ENCODE peak calls at places on chromosomes 16 and 17, in eight cellular contexts. One of them, this sample, is unnamed.

GRCh38 chr17:42577140-42577531 is 393 bp downstream of the PSMC3IP start:
- DNase-seq in GM23248: no peak
- DNase-seq in retinal pigment epithelial cell: no peak
- DNase-seq in heart right ventricle: no peak
- DNase-seq in mammary epithelial cell: no peak
- DNase-seq in brain microvascular endothelial cell: no peak
- DNase-seq in ovary: no peak
- DNase-seq in A673: no peak
- DNase-seq in this sample: no peak

GRCh38 chr17:70394430-70394829 is 225.1 kb downstream of the KCNJ2 start:
- DNase-seq in GM23248: no peak
- DNase-seq in retinal pigment epithelial cell: no peak
- DNase-seq in heart right ventricle: no peak
- DNase-seq in mammary epithelial cell: no peak
- DNase-seq in brain microvascular endothelial cell: no peak
- DNase-seq in ovary: no peak
- DNase-seq in A673: peak; percentile 2
- DNase-seq in this sample: no peak

GRCh38 chr16:81003610-81004460 is 2.9 kb downstream of the CMC2 start:
- DNase-seq in GM23248: peak; percentile 78
- DNase-seq in retinal pigment epithelial cell: no peak
- DNase-seq in heart right ventricle: no peak
- DNase-seq in mammary epithelial cell: peak; percentile 3
- DNase-seq in brain microvascular endothelial cell: no peak
- DNase-seq in ovary: no peak
- DNase-seq in A673: no peak
- DNase-seq in this sample: no peak

GRCh38 chr17:39668141-39668924 is at the start of gene PNMT:
- DNase-seq in GM23248: peak; percentile 79
- DNase-seq in retinal pigment epithelial cell: no peak
- DNase-seq in heart right ventricle: peak; percentile 68
- DNase-seq in mammary epithelial cell: peak; percentile 19
- DNase-seq in brain microvascular endothelial cell: peak; percentile 9
- DNase-seq in ovary: peak; percentile 81
- DNase-seq in A673: peak; percentile 52
- DNase-seq in this sample: no peak

GRCh38 chr16:13896543-13897182 is 23.3 kb upstream of the ERCC4 start:
- DNase-seq in GM23248: no peak
- DNase-seq in retinal pigment epithelial cell: no peak
- DNase-seq in heart right ventricle: no peak
- DNase-seq in mammary epithelial cell: no peak
- DNase-seq in brain microvascular endothelial cell: no peak
- DNase-seq in ovary: no peak
- DNase-seq in A673: peak; percentile 34
- DNase-seq in this sample: no peak

GRCh38 chr16:85514601-85515318 is 98.4 kb upstream of the GSE1 start:
- DNase-seq in GM23248: peak; percentile 95
- DNase-seq in retinal pigment epithelial cell: peak; percentile 54
- DNase-seq in heart right ventricle: peak; percentile 70
- DNase-seq in mammary epithelial cell: peak; percentile 85
- DNase-seq in brain microvascular endothelial cell: peak; percentile 73
- DNase-seq in ovary: peak; percentile 79
- DNase-seq in A673: peak; percentile 88
- DNase-seq in this sample: peak; percentile 86

GRCh38 chr16:87216824-87217205 is 100.4 kb downstream of the C16orf95 start:
- DNase-seq in GM23248: no peak
- DNase-seq in retinal pigment epithelial cell: no peak
- DNase-seq in heart right ventricle: no peak
- DNase-seq in mammary epithelial cell: no peak
- DNase-seq in brain microvascular endothelial cell: peak; percentile 43
- DNase-seq in ovary: no peak
- DNase-seq in A673: no peak
- DNase-seq in this sample: no peak

GRCh38 chr16:2280461-2280860 is 12.5 kb upstream of the RNPS1 start:
- DNase-seq in GM23248: no peak
- DNase-seq in retinal pigment epithelial cell: no peak
- DNase-seq in heart right ventricle: no peak
- DNase-seq in mammary epithelial cell: no peak
- DNase-seq in brain microvascular endothelial cell: no peak
- DNase-seq in ovary: no peak
- DNase-seq in A673: no peak
- DNase-seq in this sample: no peak

GRCh38 chr17:5702951-5703510 is 118.7 kb upstream of the NLRP1 start:
- DNase-seq in GM23248: no peak
- DNase-seq in retinal pigment epithelial cell: no peak
- DNase-seq in heart right ventricle: no peak
- DNase-seq in mammary epithelial cell: no peak
- DNase-seq in brain microvascular endothelial cell: no peak
- DNase-seq in ovary: no peak
- DNase-seq in A673: no peak
- DNase-seq in this sample: no peak

GRCh38 chr17:47227862-47228261 is 18.7 kb downstream of the MYL4 start:
- DNase-seq in GM23248: no peak
- DNase-seq in retinal pigment epithelial cell: no peak
- DNase-seq in heart right ventricle: no peak
- DNase-seq in mammary epithelial cell: no peak
- DNase-seq in brain microvascular endothelial cell: no peak
- DNase-seq in ovary: no peak
- DNase-seq in A673: no peak
- DNase-seq in this sample: no peak

GRCh38 chr17:77944390-77945222 is 13.9 kb upstream of the TNRC6C start:
- DNase-seq in GM23248: peak; percentile 8
- DNase-seq in retinal pigment epithelial cell: no peak
- DNase-seq in heart right ventricle: no peak
- DNase-seq in mammary epithelial cell: no peak
- DNase-seq in brain microvascular endothelial cell: no peak
- DNase-seq in ovary: no peak
- DNase-seq in A673: no peak
- DNase-seq in this sample: no peak

GRCh38 chr17:2331303-2331702 is 5.0 kb downstream of the TSR1 start:
- DNase-seq in GM23248: no peak
- DNase-seq in retinal pigment epithelial cell: no peak
- DNase-seq in heart right ventricle: no peak
- DNase-seq in mammary epithelial cell: no peak
- DNase-seq in brain microvascular endothelial cell: no peak
- DNase-seq in ovary: no peak
- DNase-seq in A673: no peak
- DNase-seq in this sample: no peak

GRCh38 chr16:57043248-57043647 is 49.1 kb upstream of the CPNE2 start:
- DNase-seq in GM23248: no peak
- DNase-seq in retinal pigment epithelial cell: no peak
- DNase-seq in heart right ventricle: no peak
- DNase-seq in mammary epithelial cell: no peak
- DNase-seq in brain microvascular endothelial cell: no peak
- DNase-seq in ovary: no peak
- DNase-seq in A673: no peak
- DNase-seq in this sample: no peak
- H3K4me3 ChIP-seq in GM23248: no peak overlapping the region
- H3K4me3 ChIP-seq in retinal pigment epithelial cell: no peak overlapping the region
- H3K4me3 ChIP-seq in heart right ventricle: no peak overlapping the region
- H3K4me3 ChIP-seq in mammary epithelial cell: no peak overlapping the region
- H3K4me3 ChIP-seq in brain microvascular endothelial cell: no peak overlapping the region
- H3K4me3 ChIP-seq in ovary: no peak overlapping the region
- H3K4me3 ChIP-seq in A673: no peak overlapping the region
- H3K4me3 ChIP-seq in this sample: no peak overlapping the region

DNA sequence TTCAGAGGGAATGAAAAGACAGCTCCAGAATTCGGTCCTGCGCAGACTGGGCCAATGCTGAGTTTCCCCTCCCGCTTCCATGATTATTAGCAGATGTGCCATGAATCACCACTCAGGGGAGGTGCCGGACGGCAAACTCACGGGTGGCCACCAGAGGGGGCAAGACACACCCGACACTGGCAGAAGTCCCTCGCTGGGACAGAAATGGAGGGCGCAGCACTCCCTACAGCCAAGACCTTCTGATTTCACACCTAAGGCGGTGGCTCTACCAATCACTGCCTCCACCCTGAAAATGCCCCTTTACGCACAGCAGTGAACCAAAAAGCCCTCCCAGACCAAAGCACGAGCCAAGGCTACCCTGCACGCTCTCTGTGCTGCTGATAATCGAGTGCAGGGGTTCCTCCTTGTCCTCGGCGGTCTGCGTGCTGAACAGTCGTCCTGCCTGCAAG is 26.8 kb downstream of the TRAP1 start:
- DNase-seq in GM23248: peak; percentile 96
- DNase-seq in retinal pigment epithelial cell: peak; percentile 52
- DNase-seq in heart right ventricle: peak; percentile 92
- DNase-seq in mammary epithelial cell: peak; percentile 77
- DNase-seq in brain microvascular endothelial cell: peak; percentile 96
- DNase-seq in ovary: peak; percentile 95
- DNase-seq in A673: peak; percentile 95
- DNase-seq in this sample: peak; percentile 81
- H3K4me3 ChIP-seq in GM23248: peak overlapping the region; percentile 68
- H3K4me3 ChIP-seq in retinal pigment epithelial cell: no peak overlapping the region
- H3K4me3 ChIP-seq in heart right ventricle: no peak overlapping the region
- H3K4me3 ChIP-seq in mammary epithelial cell: peak overlapping the region; percentile 11
- H3K4me3 ChIP-seq in brain microvascular endothelial cell: peak overlapping the region; percentile 41
- H3K4me3 ChIP-seq in ovary: peak overlapping the region; percentile 16
- H3K4me3 ChIP-seq in A673: no peak overlapping the region
- H3K4me3 ChIP-seq in this sample: peak overlapping the region; percentile 21

DNA sequence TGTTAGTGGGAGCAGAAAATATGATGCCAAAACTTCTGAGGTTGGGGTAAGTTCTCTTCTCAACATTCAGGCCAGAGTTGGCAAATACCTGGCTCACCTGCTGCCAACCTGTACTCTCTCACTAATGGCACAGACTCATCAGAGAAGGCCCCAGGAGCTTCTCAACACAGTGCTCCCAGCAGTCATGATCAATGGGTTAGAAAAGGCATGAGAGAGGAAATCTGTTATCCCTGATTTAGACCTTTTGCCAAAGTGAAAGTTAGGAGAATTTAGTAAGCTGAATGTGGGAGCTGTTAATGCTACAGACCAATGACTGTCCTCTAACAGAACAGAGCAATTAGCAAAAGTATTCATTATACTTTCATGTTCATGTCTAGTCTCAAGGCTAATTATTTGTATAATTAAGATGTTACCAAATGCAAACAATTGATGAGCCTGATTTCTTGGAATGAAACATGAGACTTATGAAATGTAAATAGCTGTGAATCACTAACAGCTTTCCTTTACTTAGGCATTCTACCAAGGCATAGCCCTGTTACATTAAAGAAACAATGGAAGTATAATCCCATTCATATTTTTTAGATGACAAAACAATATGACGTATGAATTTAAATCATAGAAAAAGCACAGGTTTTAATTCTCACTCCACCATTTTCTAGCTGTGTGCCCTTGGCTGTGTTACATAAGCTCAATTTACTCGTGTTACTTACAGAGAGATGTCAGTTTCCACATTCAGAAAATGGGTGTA is 68.7 kb upstream of the MARCHF10 start:
- DNase-seq in GM23248: peak; percentile 50
- DNase-seq in retinal pigment epithelial cell: peak; percentile 23
- DNase-seq in heart right ventricle: no peak
- DNase-seq in mammary epithelial cell: peak; percentile 20
- DNase-seq in brain microvascular endothelial cell: no peak
- DNase-seq in ovary: no peak
- DNase-seq in A673: no peak
- DNase-seq in this sample: no peak
- H3K4me3 ChIP-seq in GM23248: peak overlapping the region; percentile 15
- H3K4me3 ChIP-seq in retinal pigment epithelial cell: no peak overlapping the region
- H3K4me3 ChIP-seq in heart right ventricle: no peak overlapping the region
- H3K4me3 ChIP-seq in mammary epithelial cell: no peak overlapping the region
- H3K4me3 ChIP-seq in brain microvascular endothelial cell: no peak overlapping the region
- H3K4me3 ChIP-seq in ovary: no peak overlapping the region
- H3K4me3 ChIP-seq in A673: no peak overlapping the region
- H3K4me3 ChIP-seq in this sample: no peak overlapping the region

GRCh38 chr16:12119562-12119961 is 143.0 kb downstream of the SNX29 start:
- DNase-seq in GM23248: peak; percentile 57
- DNase-seq in retinal pigment epithelial cell: no peak
- DNase-seq in heart right ventricle: peak; percentile 29
- DNase-seq in mammary epithelial cell: peak; percentile 62
- DNase-seq in brain microvascular endothelial cell: no peak
- DNase-seq in ovary: peak; percentile 55
- DNase-seq in A673: no peak
- DNase-seq in this sample: no peak

GRCh38 chr16:12122202-12122601 is 145.7 kb downstream of the SNX29 start:
- DNase-seq in GM23248: no peak
- DNase-seq in retinal pigment epithelial cell: no peak
- DNase-seq in heart right ventricle: no peak
- DNase-seq in mammary epithelial cell: no peak
- DNase-seq in brain microvascular endothelial cell: no peak
- DNase-seq in ovary: no peak
- DNase-seq in A673: no peak
- DNase-seq in this sample: no peak

GRCh38 chr16:12120331-12120981 is 143.9 kb downstream of the SNX29 start:
- DNase-seq in GM23248: no peak
- DNase-seq in retinal pigment epithelial cell: no peak
- DNase-seq in heart right ventricle: peak; percentile 76
- DNase-seq in mammary epithelial cell: no peak
- DNase-seq in brain microvascular endothelial cell: peak; percentile 95
- DNase-seq in ovary: no peak
- DNase-seq in A673: peak; percentile 30
- DNase-seq in this sample: peak; percentile 78

GRCh38 chr16:12119037-12119436 is 142.5 kb downstream of the SNX29 start:
- DNase-seq in GM23248: no peak
- DNase-seq in retinal pigment epithelial cell: no peak
- DNase-seq in heart right ventricle: no peak
- DNase-seq in mammary epithelial cell: no peak
- DNase-seq in brain microvascular endothelial cell: no peak
- DNase-seq in ovary: no peak
- DNase-seq in A673: no peak
- DNase-seq in this sample: no peak

GRCh38 chr16:12120982-12121652 is 144.6 kb downstream of the SNX29 start:
- DNase-seq in GM23248: no peak
- DNase-seq in retinal pigment epithelial cell: no peak
- DNase-seq in heart right ventricle: no peak
- DNase-seq in mammary epithelial cell: no peak
- DNase-seq in brain microvascular endothelial cell: no peak
- DNase-seq in ovary: no peak
- DNase-seq in A673: no peak
- DNase-seq in this sample: no peak
- H3K4me3 ChIP-seq in GM23248: no peak overlapping the region
- H3K4me3 ChIP-seq in retinal pigment epithelial cell: no peak overlapping the region
- H3K4me3 ChIP-seq in heart right ventricle: no peak overlapping the region
- H3K4me3 ChIP-seq in mammary epithelial cell: no peak overlapping the region
- H3K4me3 ChIP-seq in brain microvascular endothelial cell: no peak overlapping the region
- H3K4me3 ChIP-seq in ovary: no peak overlapping the region
- H3K4me3 ChIP-seq in A673: no peak overlapping the region
- H3K4me3 ChIP-seq in this sample: no peak overlapping the region

GRCh38 chr17:29682054-29682453 is 59.3 kb upstream of the CORO6 start:
- DNase-seq in GM23248: no peak
- DNase-seq in retinal pigment epithelial cell: no peak
- DNase-seq in heart right ventricle: no peak
- DNase-seq in mammary epithelial cell: no peak
- DNase-seq in brain microvascular endothelial cell: no peak
- DNase-seq in ovary: no peak
- DNase-seq in A673: peak; percentile 86
- DNase-seq in this sample: no peak
- H3K4me3 ChIP-seq in GM23248: no peak overlapping the region
- H3K4me3 ChIP-seq in retinal pigment epithelial cell: no peak overlapping the region
- H3K4me3 ChIP-seq in heart right ventricle: no peak overlapping the region
- H3K4me3 ChIP-seq in mammary epithelial cell: no peak overlapping the region
- H3K4me3 ChIP-seq in brain microvascular endothelial cell: no peak overlapping the region
- H3K4me3 ChIP-seq in ovary: no peak overlapping the region
- H3K4me3 ChIP-seq in A673: no peak overlapping the region
- H3K4me3 ChIP-seq in this sample: no peak overlapping the region

DNA sequence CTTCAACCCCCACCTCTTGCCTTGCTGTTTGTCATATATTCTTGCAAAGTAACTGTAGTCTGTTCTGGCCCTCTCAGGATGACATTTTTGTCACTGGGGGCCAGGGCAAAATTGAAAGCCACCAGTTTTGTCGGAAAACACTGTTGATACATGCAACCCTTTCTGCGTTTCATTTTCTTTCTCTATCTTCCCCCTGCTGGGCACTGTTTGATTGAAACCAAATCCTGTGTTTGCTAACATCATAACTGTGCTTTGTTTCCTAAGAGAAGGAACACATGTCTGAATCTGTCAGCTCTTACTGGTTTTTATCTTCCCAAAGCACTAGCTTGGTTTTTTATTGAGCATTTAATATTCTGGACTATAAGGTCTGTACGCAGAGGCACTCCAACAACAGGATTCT is 11.7 kb upstream of the CPPED1 start:
- DNase-seq in GM23248: peak; percentile 41
- DNase-seq in retinal pigment epithelial cell: no peak
- DNase-seq in heart right ventricle: no peak
- DNase-seq in mammary epithelial cell: no peak
- DNase-seq in brain microvascular endothelial cell: no peak
- DNase-seq in ovary: no peak
- DNase-seq in A673: no peak
- DNase-seq in this sample: no peak
- H3K4me3 ChIP-seq in GM23248: no peak overlapping the region
- H3K4me3 ChIP-seq in retinal pigment epithelial cell: no peak overlapping the region
- H3K4me3 ChIP-seq in heart right ventricle: no peak overlapping the region
- H3K4me3 ChIP-seq in mammary epithelial cell: no peak overlapping the region
- H3K4me3 ChIP-seq in brain microvascular endothelial cell: no peak overlapping the region
- H3K4me3 ChIP-seq in ovary: no peak overlapping the region
- H3K4me3 ChIP-seq in A673: no peak overlapping the region
- H3K4me3 ChIP-seq in this sample: no peak overlapping the region

This sample was measured in skeletal muscle cell.